ENCODE peak calls at places on chromosome 3, in six cellular contexts. Z, L, C, B, A and X are unnamed samples.

GRCh38 chr3:195757371-195757770 is 36.6 kb downstream of the MUC20 start:
- DNase-seq in Z (no peak), A (peak), L (no peak), C (peak), B (no peak), X (no peak)

GRCh38 chr3:195773956-195774537 is 37.7 kb downstream of the MUC4 start:
- DNase-seq in A (no peak), Z (no peak), L (no peak), B (no peak), C (peak), X (no peak)

GRCh38 chr3:9142346-9142745 is 107.1 kb downstream of the SRGAP3 start:
- DNase-seq in B (no peak), Z (no peak), L (no peak), A (no peak), C (no peak), X (no peak)

GRCh38 chr3:194333212-194333980 is 17.7 kb downstream of the CPN2 start:
- DNase-seq in A (peak), B (peak), L (peak), C (peak), Z (peak), X (peak)

GRCh38 chr3:118803096-118803476 is 231.6 kb downstream of the IGSF11 start:
- DNase-seq in A (no peak), C (no peak), L (no peak), B (no peak), Z (no peak), X (no peak)

GRCh38 chr3:185205865-185206264 is 48.0 kb downstream of the EHHADH start:
- DNase-seq in C (no peak), L (no peak), Z (no peak), B (no peak), A (no peak), X (peak)

GRCh38 chr3:55189359-55189801 is 261.5 kb upstream of the LRTM1 start:
- DNase-seq in A (no peak), B (no peak), L (no peak), Z (no peak), C (no peak), X (peak)

GRCh38 chr3:149224736-149225594 is 3.3 kb upstream of the CP start:
- DNase-seq in Z (no peak), A (no peak), B (peak), C (no peak), L (no peak), X (peak)

GRCh38 chr3:136263251-136263650 is 13.1 kb downstream of the PCCB start:
- DNase-seq in L (no peak), B (no peak), C (no peak), A (no peak), Z (no peak), X (no peak)

GRCh38 chr3:70358978-70359580 is 46.6 kb upstream of the MDFIC2 start:
- DNase-seq in Z (no peak), L (peak), C (no peak), A (peak), B (no peak), X (peak)

GRCh38 chr3:70856414-70857162 is 544.1 kb upstream of the MDFIC2 start:
- DNase-seq in A (no peak), L (no peak), Z (no peak), C (no peak), B (no peak), X (no peak)

GRCh38 chr3:169278667-169279066 is 384.8 kb downstream of the MECOM start:
- DNase-seq in C (no peak), L (no peak), A (no peak), B (no peak), Z (no peak), X (no peak)

GRCh38 chr3:11047500-11047899 is 55.0 kb downstream of the SLC6A1 start:
- DNase-seq in Z (no peak), A (no peak), L (no peak), C (no peak), B (no peak), X (no peak)

GRCh38 chr3:13507791-13508339 is 27.8 kb downstream of the HDAC11 start:
- DNase-seq in C (peak), B (no peak), A (peak), L (peak), Z (no peak), X (peak)

GRCh38 chr3:127684871-127685707 is 12.3 kb downstream of the ABTB1 start:
- DNase-seq in A (no peak), B (no peak), L (no peak), Z (no peak), C (peak), X (peak)

GRCh38 chr3:78186404-78186803 is 1146.5 kb downstream of the ROBO2 start:
- DNase-seq in A (no peak), C (no peak), B (no peak), L (peak), Z (no peak), X (no peak)

GRCh38 chr3:79517766-79518413 is 249.9 kb downstream of the ROBO1 start:
- DNase-seq in A (peak), Z (no peak), B (no peak), L (peak), C (no peak), X (peak)

GRCh38 chr3:72494076-72495000 is 353.9 kb downstream of the SHQ1 start:
- DNase-seq in A (no peak), C (no peak), B (no peak), Z (no peak), L (no peak), X (no peak)

GRCh38 chr3:12159227-12159601 is 502 bp upstream of the TIMP4 start:
- DNase-seq in C (no peak), L (peak), Z (no peak), B (no peak), A (no peak), X (no peak)
- H3K27ac ChIP-seq in C (no peak), L (no peak), Z (peak), B (peak), A (peak), X (no peak)

DNA sequence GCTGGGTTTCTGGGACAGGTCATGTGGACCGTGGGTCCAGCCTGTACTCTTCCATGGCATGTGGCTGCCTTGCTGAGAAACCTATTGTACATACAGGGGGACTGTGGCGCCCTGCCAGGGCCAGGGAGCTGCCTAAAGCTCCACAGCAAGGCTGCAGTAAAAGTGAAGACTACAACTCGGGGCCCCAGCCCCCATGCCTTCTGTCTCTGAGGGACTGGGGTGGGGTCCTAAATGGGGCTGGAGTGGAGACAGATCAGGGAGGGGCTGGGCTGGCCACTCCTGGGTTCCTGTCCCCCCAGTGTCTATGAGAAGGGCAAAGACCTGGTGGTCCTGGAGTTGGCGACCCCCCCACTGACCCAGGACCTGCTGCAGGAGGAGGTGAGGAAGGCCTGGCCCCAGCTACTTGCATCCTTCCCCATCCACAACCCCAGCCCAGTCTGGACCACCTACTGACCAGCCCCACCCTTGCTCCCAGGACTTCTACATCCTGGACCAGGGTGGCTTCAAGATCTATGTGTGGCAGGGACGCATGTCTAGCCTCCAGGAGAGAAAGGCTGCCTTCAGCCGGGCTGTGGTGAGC is 7.3 kb downstream of the VILL start:
- DNase-seq in Z (no peak), L (no peak), C (peak), A (no peak), B (peak), X (no peak)
- H3K27ac ChIP-seq in Z (peak), L (no peak), C (no peak), A (peak), B (peak), X (no peak)

GRCh38 chr3:125143982-125144652 is 68.4 kb downstream of the SLC12A8 start:
- DNase-seq in C (no peak), B (no peak), Z (no peak), L (no peak), A (no peak), X (peak)
- H3K27ac ChIP-seq in C (no peak), B (no peak), Z (peak), L (no peak), A (no peak), X (no peak)

GRCh38 chr3:48422691-48423090 is 7.2 kb downstream of the PLXNB1 start:
- DNase-seq in B (no peak), C (no peak), L (no peak), A (no peak), Z (no peak), X (peak)

GRCh38 chr3:48423241-48423882 is 6.5 kb downstream of the PLXNB1 start:
- DNase-seq in Z (no peak), C (no peak), B (no peak), A (no peak), L (no peak), X (peak)

GRCh38 chr3:48422272-48422671 is 7.6 kb downstream of the PLXNB1 start:
- DNase-seq in L (no peak), A (no peak), C (no peak), B (no peak), Z (no peak), X (no peak)

GRCh38 chr3:48425281-48425812 is 4.5 kb downstream of the PLXNB1 start:
- DNase-seq in C (no peak), L (no peak), A (peak), B (no peak), Z (no peak), X (no peak)

GRCh38 chr3:48423883-48424695 is 5.8 kb downstream of the PLXNB1 start:
- DNase-seq in C (no peak), A (no peak), Z (no peak), L (no peak), B (no peak), X (peak)
- H3K27ac ChIP-seq in C (no peak), A (no peak), Z (no peak), L (no peak), B (no peak), X (peak)